ENCODE peak calls at places on chromosomes 5 and 9, in nine cellular contexts. G is colonic mucosa; P is amniotic stem cell; L is erythroblast; Z is HuH-7; N is stimulated activated CD4-positive, alpha-beta T cell treated with anti-CD3 and anti-CD28 coated beads, Interleukin-1b, Interleukin-23, amount 100 ng/mL, for 24 hours; J is left cardiac atrium; Y is heart left ventricle; O is NCI-H774. U is an unnamed sample.

GRCh38 chr5:72325566-72326297 is 5.6 kb downstream of the PTCD2 start:
- DNase-seq in G (no peak), P (no peak), L (no peak), Z (no peak), N (no peak), J (no peak), Y (no peak), O (no peak), U (no peak)

GRCh38 chr9:87898151-87898550 is 15.5 kb downstream of the SPATA31E1 start:
- DNase-seq in G (no peak), P (no peak), L (no peak), Z (no peak), N (no peak), J (no peak), Y (no peak), O (no peak), U (no peak)

GRCh38 chr5:40688127-40688756 is 8.5 kb downstream of the PTGER4 start:
- DNase-seq in G (peak), P (peak), L (peak), Z (peak), N (peak), J (peak), Y (peak), O (peak), U (peak)

GRCh38 chr5:98099448-98100105 is 673.9 kb upstream of the RGMB start:
- DNase-seq in G (no peak), P (no peak), L (no peak), Z (no peak), N (no peak), J (no peak), Y (no peak), O (no peak), U (no peak)

GRCh38 chr9:137757613-137758029 is 120.0 kb upstream of the CACNA1B start:
- DNase-seq in G (no peak), P (peak), L (no peak), Z (no peak), N (no peak), J (no peak), Y (no peak), O (no peak), U (no peak)

GRCh38 chr5:172801184-172801671 is 30.2 kb upstream of the DUSP1 start:
- DNase-seq in G (no peak), P (peak), L (peak), Z (no peak), N (no peak), J (peak), Y (no peak), O (no peak), U (no peak)

GRCh38 chr5:80083115-80083890 is 48.2 kb downstream of the THBS4 start:
- DNase-seq in G (peak), P (peak), L (peak), Z (peak), N (no peak), J (peak), Y (peak), O (peak), U (peak)

GRCh38 chr5:176685010-176685409 is 37.7 kb downstream of the TSPAN17 start:
- DNase-seq in G (no peak), P (no peak), L (no peak), Z (no peak), N (no peak), J (no peak), Y (no peak), O (no peak), U (no peak)

GRCh38 chr9:116096046-116096445 is 57.5 kb upstream of the PAPPA start:
- DNase-seq in G (no peak), P (no peak), L (no peak), Z (no peak), N (no peak), J (no peak), Y (no peak), O (no peak), U (no peak)

GRCh38 chr5:109612278-109612905 is 77.3 kb upstream of the MAN2A1 start:
- DNase-seq in G (no peak), P (no peak), L (no peak), Z (no peak), N (no peak), J (no peak), Y (no peak), O (no peak), U (no peak)

GRCh38 chr9:71120439-71121247 is 778 bp downstream of the TRPM3 start:
- DNase-seq in G (no peak), P (no peak), L (no peak), Z (no peak), N (no peak), J (no peak), Y (no peak), O (no peak), U (no peak)

GRCh38 chr5:39479537-39479936 is 54.8 kb upstream of the DAB2 start:
- DNase-seq in G (peak), P (no peak), L (no peak), Z (no peak), N (no peak), J (no peak), Y (no peak), O (no peak), U (no peak)

GRCh38 chr9:138066049-138066448 is 188.5 kb downstream of the CACNA1B start:
- DNase-seq in G (no peak), P (no peak), L (no peak), Z (no peak), N (no peak), J (no peak), Y (no peak), O (no peak), U (no peak)